ENCODE peak calls at places on chromosomes 11 and 22, in seven cellular contexts. P, E, S, Q, X, N and H are unnamed samples.

GRCh38 chr22:27825174-27825573 is 23.6 kb upstream of the MN1 start:
- DNase-seq in Q (no peak), S (peak), P (no peak), E (peak), N (no peak), X (no peak), H (peak)

GRCh38 chr22:47333625-47334024 is 571.2 kb downstream of the TBC1D22A start:
- DNase-seq in E (no peak), X (peak), S (no peak), N (no peak), P (no peak), Q (peak), H (peak)

GRCh38 chr11:35035894-35036408 is 103.0 kb upstream of the CD44 start:
- DNase-seq in P (peak), N (no peak), Q (no peak), S (no peak), E (no peak), X (no peak), H (no peak)

GRCh38 chr22:35342390-35342789 is 38.5 kb upstream of the HMOX1 start:
- DNase-seq in P (no peak), X (no peak), Q (no peak), S (no peak), N (no peak), E (no peak), H (no peak)

GRCh38 chr11:126165366-126166156 is 45.9 kb downstream of the RPUSD4 start:
- DNase-seq in X (peak), S (peak), N (no peak), E (no peak), Q (no peak), P (no peak), H (no peak)

GRCh38 chr11:109789911-109790310 is 303.3 kb upstream of the ZC3H12C start:
- DNase-seq in S (no peak), N (no peak), X (no peak), Q (no peak), P (no peak), E (no peak), H (no peak)

GRCh38 chr11:66924272-66924671 is 33.9 kb downstream of the PC start:
- DNase-seq in E (no peak), P (no peak), X (no peak), S (no peak), N (no peak), Q (no peak), H (no peak)

GRCh38 chr11:132456735-132457328 is 1075.5 kb downstream of the OPCML start:
- DNase-seq in X (no peak), E (no peak), P (no peak), S (no peak), Q (no peak), N (no peak), H (no peak)

GRCh38 chr22:19955241-19956128 is 13.9 kb upstream of the TXNRD2 start:
- DNase-seq in N (peak), P (no peak), S (no peak), E (no peak), Q (no peak), X (no peak), H (no peak)

GRCh38 chr11:65150513-65151271 is 16.4 kb upstream of the SYVN1 start:
- DNase-seq in X (peak), E (peak), Q (peak), N (peak), S (no peak), P (peak), H (peak)

GRCh38 chr22:48180631-48181030 is 1418.2 kb downstream of the TBC1D22A start:
- DNase-seq in X (no peak), Q (no peak), E (no peak), N (no peak), S (no peak), P (no peak), H (no peak)

GRCh38 chr22:40044870-40045834 is 50.4 kb downstream of the FAM83F start:
- DNase-seq in E (peak), P (no peak), N (peak), Q (no peak), X (peak), S (peak), H (no peak)

GRCh38 chr11:45704635-45705034 is 39.2 kb upstream of the CHST1 start:
- DNase-seq in Q (no peak), P (no peak), S (no peak), N (no peak), E (no peak), X (no peak), H (no peak)

GRCh38 chr22:30400159-30400558 is 3.3 kb downstream of the SEC14L2 start:
- DNase-seq in X (no peak), Q (no peak), P (no peak), S (no peak), N (no peak), E (no peak), H (no peak)

GRCh38 chr22:44452531-44453420 is 45.3 kb downstream of the RTL6 start:
- DNase-seq in E (no peak), Q (no peak), N (no peak), X (no peak), S (no peak), P (no peak), H (no peak)

GRCh38 chr11:94800394-94800793 is 32.2 kb downstream of the AMOTL1 start:
- DNase-seq in X (no peak), N (no peak), E (no peak), S (no peak), P (no peak), Q (no peak), H (no peak)

GRCh38 chr11:47524200-47524874 is 28.6 kb downstream of the CELF1 start:
- DNase-seq in N (peak), S (no peak), E (no peak), Q (no peak), X (no peak), P (no peak), H (peak)

GRCh38 chr11:122756417-122756816 is 81.9 kb upstream of the CRTAM start:
- DNase-seq in Q (no peak), E (no peak), P (no peak), X (no peak), N (no peak), S (no peak), H (no peak)

GRCh38 chr11:86688398-86689179 is 16.2 kb upstream of the ME3 start:
- DNase-seq in P (peak), X (no peak), E (no peak), Q (no peak), N (no peak), S (no peak), H (no peak)

GRCh38 chr22:49450521-49450920 is 377.2 kb downstream of the BRD1 start:
- DNase-seq in Q (no peak), P (no peak), N (no peak), X (no peak), E (peak), S (no peak), H (no peak)
- TF ChIP-seq JUND in Q (no peak), P (no peak), N (no peak), X (no peak), E (no peak), S (no peak), H (no peak)

DNA sequence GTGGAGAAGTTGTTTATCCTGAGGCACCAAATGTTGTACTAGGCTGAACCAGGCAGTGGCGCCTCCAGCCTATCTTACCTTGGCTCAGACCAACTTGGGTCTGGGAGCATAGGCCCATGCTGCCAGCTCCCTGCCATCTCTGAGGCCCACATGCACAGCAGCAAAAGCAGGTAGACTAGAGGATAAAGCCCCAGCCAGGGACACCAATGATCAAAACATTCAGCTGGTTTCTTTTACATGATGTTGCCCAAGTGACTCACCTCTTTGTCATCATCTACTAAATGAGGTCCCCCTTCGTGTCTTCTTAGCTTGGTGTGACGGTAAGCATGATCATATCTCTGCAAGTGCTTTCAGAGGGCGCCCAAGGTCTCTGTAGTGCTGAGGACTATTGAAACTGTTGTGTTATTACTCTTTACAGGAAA is 112.1 kb upstream of the DRD2 start:
- DNase-seq in X (no peak), N (no peak), Q (no peak), P (no peak), E (no peak), S (no peak), H (no peak)
- TF ChIP-seq JUND in X (no peak), N (no peak), Q (no peak), P (no peak), E (peak), S (no peak), H (no peak)

GRCh38 chr22:36588285-36588684 is 59.3 kb upstream of the EIF3D start:
- DNase-seq in E (no peak), Q (no peak), N (no peak), X (no peak), P (no peak), S (no peak), H (no peak)

GRCh38 chr22:36586250-36586649 is 57.3 kb upstream of the EIF3D start:
- DNase-seq in P (no peak), E (no peak), S (no peak), X (no peak), N (no peak), Q (no peak), H (no peak)

GRCh38 chr22:36586852-36587251 is 57.9 kb upstream of the EIF3D start:
- DNase-seq in S (no peak), E (no peak), Q (no peak), X (no peak), N (no peak), P (no peak), H (no peak)

GRCh38 chr22:36585841-36586240 is 56.9 kb upstream of the EIF3D start:
- DNase-seq in P (no peak), S (no peak), E (no peak), X (no peak), Q (no peak), N (no peak), H (no peak)

DNA sequence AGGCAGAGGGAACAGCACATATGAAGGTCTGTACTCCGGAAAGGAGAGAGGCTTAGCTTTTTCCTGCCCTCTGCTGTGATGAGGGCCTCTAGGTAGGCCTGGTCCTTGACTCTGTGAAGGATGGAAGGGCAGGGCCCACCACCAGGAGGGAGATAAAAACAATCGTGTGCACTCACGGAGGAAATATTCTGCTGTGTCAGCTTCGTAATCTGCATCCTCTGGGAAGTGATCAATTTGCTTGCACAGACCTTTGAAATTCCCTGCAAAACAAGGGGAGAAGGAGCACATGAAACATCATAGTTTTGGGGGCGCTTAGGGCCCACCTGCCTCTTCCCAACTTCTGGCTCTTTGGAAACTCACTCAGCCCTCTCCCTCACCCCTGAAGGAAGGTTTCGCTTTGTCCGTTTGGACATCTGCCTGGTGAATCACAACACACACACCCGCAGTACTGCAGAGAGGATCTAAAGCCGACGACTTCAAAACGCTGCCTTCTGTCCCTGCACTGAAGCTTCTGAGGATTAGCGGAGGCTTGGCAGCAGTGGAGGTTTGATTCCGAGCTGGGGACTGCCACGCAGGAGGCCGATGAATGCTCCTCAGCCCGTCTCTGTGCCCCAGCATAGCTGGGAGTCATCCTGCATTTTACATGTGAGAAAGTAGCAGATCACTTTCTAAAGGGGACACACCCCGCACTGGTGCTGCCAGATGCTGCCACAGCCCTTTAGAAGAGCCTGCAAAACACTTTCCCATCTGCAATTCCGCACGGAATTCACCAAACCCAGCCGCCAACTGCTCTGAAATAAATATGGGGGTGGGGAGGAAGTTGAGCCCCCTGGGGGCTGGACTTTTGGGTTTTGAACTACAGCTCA is 58.6 kb upstream of the EIF3D start:
- DNase-seq in X (no peak), Q (no peak), P (no peak), E (no peak), N (no peak), S (no peak), H (no peak)
- TF ChIP-seq JUND in X (no peak), Q (no peak), P (no peak), E (no peak), N (no peak), S (no peak), H (no peak)

DNA sequence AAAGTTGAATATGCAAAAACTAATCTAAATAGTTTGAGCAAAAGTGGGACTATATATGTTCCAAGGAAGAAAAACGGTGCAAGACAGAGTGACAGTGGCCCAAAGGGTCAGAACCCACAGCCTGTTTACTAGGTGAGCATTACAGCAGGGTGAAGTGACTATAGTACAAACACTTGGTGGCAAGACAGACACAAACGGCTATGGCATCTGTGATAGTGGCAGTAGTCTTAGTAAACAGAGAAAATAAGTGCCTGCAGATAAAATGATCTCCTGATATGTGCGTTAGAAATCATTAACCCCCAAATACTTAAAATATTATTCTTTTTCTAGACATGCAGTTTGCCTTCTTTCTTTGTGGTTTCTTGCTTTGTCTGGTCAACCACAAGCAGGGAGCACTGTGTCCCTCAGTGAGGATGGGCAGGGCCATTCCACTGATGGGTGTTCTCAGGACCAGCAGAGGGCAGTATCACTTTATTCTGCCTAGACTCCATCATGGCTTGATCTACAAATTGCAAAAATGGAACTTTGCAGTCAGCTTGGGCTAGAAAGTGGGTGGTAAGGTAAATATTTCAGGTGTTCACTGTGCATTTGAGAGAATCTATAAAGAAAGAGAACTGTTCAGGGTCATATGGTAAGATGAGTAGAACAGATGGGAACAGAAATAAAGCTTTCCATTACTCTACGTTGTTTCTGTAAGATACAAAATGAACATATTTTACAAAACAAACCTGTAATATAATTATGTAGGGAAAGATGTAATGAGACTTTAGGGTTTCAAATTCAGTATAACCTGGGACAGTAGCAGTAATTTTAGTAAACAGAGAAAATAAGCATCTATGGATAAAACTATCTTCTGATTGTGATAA is 198.2 kb downstream of the SWAP70 start:
- DNase-seq in X (peak), N (peak), E (peak), S (peak), P (peak), Q (peak), H (no peak)
- TF ChIP-seq JUND in X (no peak), N (no peak), E (no peak), S (no peak), P (no peak), Q (no peak), H (no peak)

GRCh38 chr11:36409152-36409713 is 100.8 kb downstream of the TRAF6 start:
- DNase-seq in N (no peak), X (no peak), S (no peak), P (no peak), E (no peak), Q (no peak), H (no peak)
- TF ChIP-seq JUND in N (no peak), X (no peak), S (no peak), P (no peak), E (peak), Q (no peak), H (no peak)